ENCODE peak calls at places on chromosome 14, in six cellular contexts. U is upper lobe of right lung, D is NCI-H748 treated with DMSO at 0.1 percent for 48 hours, S is AG08395, Q is AML-193, Y is GM12865. K is an unnamed sample.

GRCh38 chr14:22848391-22849164 is 12.2 kb downstream of the MMP14 start:
- DNase-seq in U (peak; percentile 69), D (no peak), S (peak; percentile 58), Q (no peak), Y (no peak), K (peak; percentile 95)

GRCh38 chr14:51443195-51444018 is 203.4 kb downstream of the TMX1 start:
- DNase-seq in U (no peak), D (no peak), S (peak; percentile 13), Q (no peak), Y (no peak), K (no peak)

GRCh38 chr14:83860757-83861156 is 1669.2 kb upstream of the FLRT2 start:
- DNase-seq in U (no peak), D (no peak), S (no peak), Q (no peak), Y (no peak), K (no peak)

GRCh38 chr14:90298230-90298629 is 33.5 kb downstream of the NRDE2 start:
- DNase-seq in U (no peak), D (no peak), S (no peak), Q (no peak), Y (no peak), K (peak; percentile 39)

GRCh38 chr14:75561013-75561432 is 17.4 kb upstream of the FLVCR2 start:
- DNase-seq in U (peak; percentile 86), D (peak; percentile 7), S (peak; percentile 89), Q (peak; percentile 49), Y (peak; percentile 71), K (peak; percentile 73)

GRCh38 chr14:22836301-22837058 is at the start of gene MMP14:
- DNase-seq in U (no peak), D (no peak), S (peak; percentile 94), Q (no peak), Y (no peak), K (peak; percentile 94)

GRCh38 chr14:104302794-104303405 is 164.5 kb downstream of the KIF26A start:
- DNase-seq in U (no peak), D (no peak), S (no peak), Q (no peak), Y (no peak), K (no peak)

GRCh38 chr14:24414732-24415420 is 14.6 kb downstream of the CBLN3 start:
- DNase-seq in U (no peak), D (no peak), S (no peak), Q (no peak), Y (no peak), K (no peak)

GRCh38 chr14:58243790-58244555 is 670 bp upstream of the PSMA3 start:
- DNase-seq in U (no peak), D (peak; percentile 74), S (no peak), Q (peak; percentile 40), Y (peak; percentile 32), K (no peak)

GRCh38 chr14:104419865-104420458 is 159.6 kb upstream of the C14orf180 start:
- DNase-seq in U (no peak), D (no peak), S (no peak), Q (no peak), Y (peak; percentile 37), K (no peak)

GRCh38 chr14:101603096-101603495 is 41.8 kb downstream of the DIO3 start:
- DNase-seq in U (no peak), D (no peak), S (no peak), Q (no peak), Y (no peak), K (no peak)

GRCh38 chr14:68608235-68608962 is 184.5 kb downstream of the ZFP36L1 start:
- DNase-seq in U (peak; percentile 64), D (no peak), S (no peak), Q (no peak), Y (no peak), K (no peak)

GRCh38 chr14:29681308-29681707 is 246.3 kb downstream of the PRKD1 start:
- DNase-seq in U (no peak), D (no peak), S (no peak), Q (no peak), Y (no peak), K (no peak)

GRCh38 chr14:59529189-59529588 is 44.9 kb downstream of the JKAMP start:
- DNase-seq in U (no peak), D (no peak), S (no peak), Q (no peak), Y (no peak), K (no peak)

GRCh38 chr14:100900837-100901390 is 2.6 kb downstream of the RTL1 start:
- DNase-seq in U (no peak), D (peak; percentile 62), S (no peak), Q (no peak), Y (no peak), K (peak; percentile 66)

GRCh38 chr14:76909266-76909665 is 83.1 kb downstream of the LRRC74A start:
- DNase-seq in U (no peak), D (no peak), S (no peak), Q (no peak), Y (no peak), K (no peak)

GRCh38 chr14:38867561-38868150 is 235.4 kb downstream of the SEC23A start:
- DNase-seq in U (peak; percentile 66), D (peak; percentile 71), S (peak; percentile 66), Q (peak; percentile 76), Y (peak; percentile 84), K (peak; percentile 77)

GRCh38 chr14:34237677-34238076 is 224.4 kb downstream of the SPTSSA start:
- DNase-seq in U (no peak), D (no peak), S (no peak), Q (no peak), Y (no peak), K (no peak)

GRCh38 chr14:55746533-55746932 is 166.5 kb downstream of the KTN1 start:
- DNase-seq in U (no peak), D (no peak), S (no peak), Q (no peak), Y (no peak), K (no peak)

GRCh38 chr14:101462726-101463565 is 98.3 kb upstream of the DIO3 start:
- DNase-seq in U (no peak), D (no peak), S (no peak), Q (no peak), Y (no peak), K (no peak)

GRCh38 chr14:68340262-68340661 is 452.6 kb downstream of the ZFP36L1 start:
- DNase-seq in U (no peak), D (no peak), S (no peak), Q (no peak), Y (peak; percentile 24), K (no peak)

GRCh38 chr14:102390486-102390885 is 27.7 kb downstream of the TECPR2 start:
- DNase-seq in U (no peak), D (no peak), S (no peak), Q (no peak), Y (no peak), K (no peak)

GRCh38 chr14:90558983-90559590 is 162.3 kb downstream of the CALM1 start:
- DNase-seq in U (no peak), D (no peak), S (no peak), Q (no peak), Y (no peak), K (no peak)

GRCh38 chr14:72975776-72976175 is 49.5 kb downstream of the DCAF4 start:
- DNase-seq in U (no peak), D (no peak), S (no peak), Q (no peak), Y (peak; percentile 17), K (no peak)

GRCh38 chr14:50399251-50400032 is 2.8 kb upstream of the CDKL1 start:
- DNase-seq in U (no peak), D (no peak), S (peak; percentile 31), Q (no peak), Y (no peak), K (peak; percentile 90)

GRCh38 chr14:51860164-51860835 is at the start of gene GNG2:
- DNase-seq in U (peak; percentile 85), D (peak; percentile 90), S (peak; percentile 77), Q (peak; percentile 92), Y (peak; percentile 92), K (peak; percentile 91)

GRCh38 chr14:30209136-30209535 is 281.5 kb upstream of the PRKD1 start:
- DNase-seq in U (no peak), D (no peak), S (no peak), Q (no peak), Y (no peak), K (no peak)

GRCh38 chr14:103700753-103701490 is 14.3 kb downstream of the XRCC3 start:
- DNase-seq in U (no peak), D (no peak), S (no peak), Q (no peak), Y (no peak), K (no peak)

GRCh38 chr14:68549966-68550705 is 242.7 kb downstream of the ZFP36L1 start:
- DNase-seq in U (no peak), D (no peak), S (no peak), Q (no peak), Y (no peak), K (no peak)

GRCh38 chr14:67668559-67668958 is 5.9 kb downstream of the VTI1B start:
- DNase-seq in U (no peak), D (no peak), S (no peak), Q (no peak), Y (peak; percentile 63), K (no peak)

GRCh38 chr14:102530828-102531478 is 21.4 kb upstream of the ANKRD9 start:
- DNase-seq in U (no peak), D (no peak), S (no peak), Q (no peak), Y (peak; percentile 70), K (no peak)

GRCh38 chr14:102138535-102138934 is 1.2 kb upstream of the WDR20 start:
- DNase-seq in U (no peak), D (peak; percentile 40), S (no peak), Q (no peak), Y (no peak), K (no peak)

GRCh38 chr14:57714487-57714899 is 151.4 kb downstream of the SLC35F4 start:
- DNase-seq in U (no peak), D (peak; percentile 8), S (no peak), Q (no peak), Y (no peak), K (no peak)

GRCh38 chr14:70416717-70417349 is at the start of gene SYNJ2BP:
- DNase-seq in U (peak; percentile 89), D (peak; percentile 55), S (peak; percentile 87), Q (no peak), Y (peak; percentile 72), K (peak; percentile 80)